ENCODE peak calls at places on chromosomes 1 and 21, in five cellular contexts. E is A549, T is GM12878, N is IMR-90, P is K562. U is an unnamed sample.

GRCh38 chr1:151773698-151774097 is 10.4 kb upstream of the MRPL9 start:
- DNase-seq in T (no peak), P (no peak), N (peak; percentile 72), E (no peak), U (no peak)

GRCh38 chr1:107936498-107937481 is 28.2 kb downstream of the VAV3 start:
- DNase-seq in P (no peak), E (no peak), N (peak; percentile 62), T (no peak), U (no peak)

GRCh38 chr1:229756666-229757065 is 130.6 kb downstream of the URB2 start:
- DNase-seq in N (peak; percentile 54), T (no peak), E (no peak), P (no peak), U (no peak)

GRCh38 chr1:171219751-171220385 is 28.4 kb upstream of the FMO1 start:
- DNase-seq in N (peak; percentile 89), T (no peak), P (no peak), E (no peak), U (no peak)

GRCh38 chr1:111515291-111516007 is 12.0 kb upstream of the ADORA3 start:
- DNase-seq in T (no peak), N (peak; percentile 54), P (no peak), E (no peak), U (peak; percentile 39)

GRCh38 chr1:156129687-156130577 is 15.4 kb downstream of the LMNA start:
- DNase-seq in E (peak; percentile 96), P (peak; percentile 82), T (no peak), N (peak; percentile 97), U (peak; percentile 90)

GRCh38 chr1:152130186-152130585 is 14.9 kb upstream of the TCHH start:
- DNase-seq in E (no peak), T (no peak), P (no peak), N (no peak), U (no peak)

GRCh38 chr1:204574016-204574855 is 58.0 kb downstream of the MDM4 start:
- DNase-seq in T (no peak), N (no peak), E (no peak), P (no peak), U (no peak)

GRCh38 chr1:55053265-55053954 is 14.1 kb downstream of the PCSK9 start:
- DNase-seq in E (no peak), N (no peak), T (no peak), P (no peak), U (no peak)

DNA sequence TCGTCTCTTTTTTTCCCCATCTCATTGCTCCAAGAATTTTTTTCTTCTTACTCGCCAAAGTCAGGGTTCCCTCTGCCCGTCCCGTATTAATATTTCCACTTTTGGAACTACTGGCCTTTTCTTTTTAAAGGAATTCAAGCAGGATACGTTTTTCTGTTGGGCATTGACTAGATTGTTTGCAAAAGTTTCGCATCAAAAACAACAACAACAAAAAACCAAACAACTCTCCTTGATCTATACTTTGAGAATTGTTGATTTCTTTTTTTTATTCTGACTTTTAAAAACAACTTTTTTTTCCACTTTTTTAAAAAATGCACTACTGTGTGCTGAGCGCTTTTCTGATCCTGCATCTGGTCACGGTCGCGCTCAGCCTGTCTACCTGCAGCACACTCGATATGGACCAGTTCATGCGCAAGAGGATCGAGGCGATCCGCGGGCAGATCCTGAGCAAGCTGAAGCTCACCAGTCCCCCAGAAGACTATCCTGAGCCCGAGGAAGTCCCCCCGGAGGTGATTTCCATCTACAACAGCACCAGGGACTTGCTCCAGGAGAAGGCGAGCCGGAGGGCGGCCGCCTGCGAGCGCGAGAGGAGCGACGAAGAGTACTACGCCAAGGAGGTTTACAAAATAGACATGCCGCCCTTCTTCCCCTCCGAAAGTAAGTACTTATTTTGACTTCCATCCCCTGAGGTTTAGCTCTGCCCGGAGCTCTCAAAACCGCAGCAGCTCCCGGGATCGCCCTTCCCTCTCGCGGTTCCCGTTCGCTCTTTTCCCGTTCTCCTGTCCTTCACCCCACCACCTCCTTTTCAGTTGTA is 1.5 kb downstream of the TGFB2 start:
- DNase-seq in P (no peak), T (no peak), E (no peak), N (peak; percentile 37), U (no peak)
- TF ChIP-seq RCOR1 in P (no peak), T (no peak), E (no peak), N (no peak), U (no peak)

DNA sequence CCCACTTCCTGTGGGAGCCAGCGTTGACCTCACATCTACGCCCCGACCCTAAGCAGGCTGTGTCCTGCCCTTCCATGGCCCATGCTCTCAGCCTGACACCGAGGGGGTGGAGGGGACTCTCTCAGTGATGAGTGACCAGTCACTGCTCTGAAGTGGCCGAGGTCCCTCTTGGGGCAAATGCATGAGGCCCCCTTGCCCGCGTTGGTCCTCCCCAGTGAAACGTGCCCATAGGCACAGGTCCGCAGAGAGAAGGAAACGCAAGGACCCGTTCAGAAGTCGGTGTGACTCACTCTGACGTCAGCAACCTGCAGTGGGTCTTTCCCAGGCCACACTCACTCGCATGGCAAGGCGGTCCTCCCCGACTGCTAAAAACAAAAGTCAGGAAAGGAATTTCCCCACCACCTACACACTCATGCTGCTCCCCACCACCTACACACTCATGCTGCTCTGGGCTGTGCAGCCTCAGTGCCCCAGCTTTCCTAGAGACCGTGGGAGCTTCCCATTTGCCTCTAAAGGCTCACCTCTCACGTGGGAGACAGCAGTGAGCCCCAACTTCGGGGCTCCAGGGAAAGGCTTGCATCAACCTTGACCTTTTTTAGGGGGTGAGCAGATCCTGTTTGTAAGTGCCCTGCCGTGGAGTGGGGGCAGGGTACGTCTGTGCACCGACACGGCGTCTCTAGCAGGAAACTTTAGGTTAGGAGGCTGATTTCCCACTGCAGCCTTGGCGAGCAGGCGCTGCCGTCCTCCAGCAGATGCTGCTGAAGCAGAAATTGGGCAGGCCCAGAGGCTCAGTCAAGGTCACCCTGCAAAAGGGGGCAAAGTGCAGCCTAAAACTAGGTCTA is 11.4 kb downstream of the UBASH3A start:
- DNase-seq in E (peak; percentile 78), P (peak; percentile 45), T (peak; percentile 97), N (peak; percentile 78), U (no peak)
- TF ChIP-seq RCOR1 in E (no peak), P (no peak), T (peak; percentile 19), N (no peak), U (no peak)

GRCh38 chr1:6223617-6224016 is 12.1 kb downstream of the ICMT start:
- DNase-seq in P (no peak), N (no peak), E (no peak), T (no peak), U (no peak)
- TF ChIP-seq RCOR1 in P (no peak), N (no peak), E (no peak), T (no peak), U (no peak)

GRCh38 chr21:31667639-31668038 is 8.1 kb downstream of the SOD1 start:
- DNase-seq in N (no peak), T (no peak), P (no peak), E (no peak), U (no peak)

GRCh38 chr21:31666445-31667010 is 7.0 kb downstream of the SOD1 start:
- DNase-seq in T (no peak), P (no peak), N (no peak), E (no peak), U (no peak)

GRCh38 chr21:31667141-31667540 is 7.6 kb downstream of the SOD1 start:
- DNase-seq in N (no peak), T (no peak), E (no peak), P (no peak), U (no peak)

GRCh38 chr21:31670065-31670464 is 10.6 kb downstream of the SOD1 start:
- DNase-seq in N (no peak), T (no peak), P (no peak), E (no peak), U (no peak)

DNA sequence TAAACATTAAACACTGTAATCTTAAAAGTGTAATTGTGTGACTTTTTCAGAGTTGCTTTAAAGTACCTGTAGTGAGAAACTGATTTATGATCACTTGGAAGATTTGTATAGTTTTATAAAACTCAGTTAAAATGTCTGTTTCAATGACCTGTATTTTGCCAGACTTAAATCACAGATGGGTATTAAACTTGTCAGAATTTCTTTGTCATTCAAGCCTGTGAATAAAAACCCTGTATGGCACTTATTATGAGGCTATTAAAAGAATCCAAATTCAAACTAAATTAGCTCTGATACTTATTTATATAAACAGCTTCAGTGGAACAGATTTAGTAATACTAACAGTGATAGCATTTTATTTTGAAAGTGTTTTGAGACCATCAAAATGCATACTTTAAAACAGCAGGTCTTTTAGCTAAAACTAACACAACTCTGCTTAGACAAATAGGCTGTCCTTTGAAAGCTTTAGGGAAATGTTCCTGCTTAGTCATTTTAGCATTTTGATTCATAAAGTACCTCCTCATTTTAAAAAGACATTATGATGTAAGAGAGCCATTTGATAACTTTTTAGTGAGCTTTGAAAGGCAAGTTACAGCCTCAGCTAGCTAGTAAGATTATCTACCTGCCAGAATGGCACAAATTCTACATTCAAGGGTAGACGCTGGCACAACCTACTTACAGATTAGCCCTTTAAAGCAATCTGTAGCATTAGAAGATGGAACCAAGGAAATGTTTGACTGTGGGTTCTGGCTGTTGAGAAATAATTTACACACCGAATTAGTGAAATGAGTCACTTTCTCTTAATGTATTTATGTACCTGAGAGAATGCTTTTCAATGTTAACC is 9.4 kb downstream of the SOD1 start:
- DNase-seq in E (no peak), T (no peak), N (no peak), P (no peak), U (no peak)
- TF ChIP-seq RCOR1 in E (no peak), T (no peak), N (no peak), P (no peak), U (no peak)

GRCh38 chr1:244273845-244274619 is 177.7 kb downstream of the ADSS2 start:
- DNase-seq in T (no peak), E (peak; percentile 92), N (peak; percentile 100), P (peak; percentile 56), U (no peak)
- TF ChIP-seq RCOR1 in T (no peak), E (no peak), N (peak; percentile 75), P (peak; percentile 71), U (no peak)

GRCh38 chr1:244354810-244355278 is 96.9 kb downstream of the ADSS2 start:
- DNase-seq in N (peak; percentile 13), T (no peak), E (no peak), P (no peak), U (no peak)
- TF ChIP-seq RCOR1 in N (no peak), T (no peak), E (no peak), P (peak; percentile 98), U (no peak)

GRCh38 chr21:38524168-38525153 is 26.2 kb upstream of the ERG start:
- DNase-seq in E (no peak), P (no peak), N (no peak), T (no peak), U (no peak)

GRCh38 chr21:38525454-38525853 is 27.2 kb upstream of the ERG start:
- DNase-seq in N (no peak), P (no peak), T (no peak), E (no peak), U (no peak)

GRCh38 chr21:38531610-38532009 is 33.3 kb upstream of the ERG start:
- DNase-seq in P (no peak), N (no peak), E (no peak), T (no peak), U (peak; percentile 41)

GRCh38 chr21:38531142-38531541 is 32.9 kb upstream of the ERG start:
- DNase-seq in P (no peak), E (no peak), T (no peak), N (no peak), U (no peak)

GRCh38 chr21:38527737-38528136 is 29.5 kb upstream of the ERG start:
- DNase-seq in P (no peak), N (no peak), T (no peak), E (no peak), U (no peak)
- TF ChIP-seq RCOR1 in P (no peak), N (no peak), T (no peak), E (no peak), U (no peak)

GRCh38 chr1:61097326-61097725 is 15.0 kb downstream of the NFIA start:
- DNase-seq in E (no peak), P (no peak), T (no peak), N (peak; percentile 67), U (no peak)
- TF ChIP-seq RCOR1 in E (no peak), P (no peak), T (no peak), N (no peak), U (no peak)

GRCh38 chr21:39430016-39430415 is 15.6 kb downstream of the LCA5L start:
- DNase-seq in N (no peak), P (no peak), T (no peak), E (no peak), U (no peak)
- TF ChIP-seq RCOR1 in N (no peak), P (no peak), T (no peak), E (no peak), U (no peak)

U was measured in SK-N-SH.